ENCODE peak calls at places on chromosomes 13 and 19, in eight cellular contexts. One of them, this sample, is unnamed.

GRCh38 chr13:101965096-101965495 is 436.8 kb downstream of the FGF14 start:
- DNase-seq in upper lobe of left lung: no peak
- DNase-seq in sigmoid colon: no peak
- DNase-seq in SK-N-SH: no peak
- DNase-seq in K562: no peak
- DNase-seq in transverse colon: no peak
- DNase-seq in esophagus muscularis mucosa: no peak
- DNase-seq in GM12878: no peak
- DNase-seq in this sample: no peak

GRCh38 chr13:108508263-108508662 is 121.1 kb upstream of the MYO16 start:
- DNase-seq in upper lobe of left lung: no peak
- DNase-seq in sigmoid colon: no peak
- DNase-seq in SK-N-SH: peak
- DNase-seq in K562: no peak
- DNase-seq in transverse colon: no peak
- DNase-seq in esophagus muscularis mucosa: no peak
- DNase-seq in GM12878: no peak
- DNase-seq in this sample: no peak

GRCh38 chr13:91200486-91200885 is 147.0 kb upstream of the MIR17HG start:
- DNase-seq in upper lobe of left lung: no peak
- DNase-seq in sigmoid colon: no peak
- DNase-seq in SK-N-SH: no peak
- DNase-seq in K562: no peak
- DNase-seq in transverse colon: no peak
- DNase-seq in esophagus muscularis mucosa: no peak
- DNase-seq in GM12878: no peak
- DNase-seq in this sample: no peak

GRCh38 chr19:42555801-42556200 is 27.5 kb upstream of the CEACAM1 start:
- DNase-seq in upper lobe of left lung: no peak
- DNase-seq in sigmoid colon: no peak
- DNase-seq in SK-N-SH: no peak
- DNase-seq in K562: no peak
- DNase-seq in transverse colon: no peak
- DNase-seq in esophagus muscularis mucosa: no peak
- DNase-seq in GM12878: no peak
- DNase-seq in this sample: no peak

GRCh38 chr19:57905258-57905657 is 11.1 kb downstream of the ZNF417 start:
- DNase-seq in upper lobe of left lung: no peak
- DNase-seq in sigmoid colon: no peak
- DNase-seq in SK-N-SH: no peak
- DNase-seq in K562: no peak
- DNase-seq in transverse colon: no peak
- DNase-seq in esophagus muscularis mucosa: no peak
- DNase-seq in GM12878: no peak
- DNase-seq in this sample: no peak

GRCh38 chr19:12580180-12580694 is 29.0 kb upstream of the ZNF564 start:
- DNase-seq in upper lobe of left lung: no peak
- DNase-seq in sigmoid colon: no peak
- DNase-seq in SK-N-SH: no peak
- DNase-seq in K562: no peak
- DNase-seq in transverse colon: no peak
- DNase-seq in esophagus muscularis mucosa: no peak
- DNase-seq in GM12878: no peak
- DNase-seq in this sample: no peak

GRCh38 chr13:30047154-30047874 is 196.9 kb upstream of the UBL3 start:
- DNase-seq in upper lobe of left lung: no peak
- DNase-seq in sigmoid colon: no peak
- DNase-seq in SK-N-SH: no peak
- DNase-seq in K562: no peak
- DNase-seq in transverse colon: no peak
- DNase-seq in esophagus muscularis mucosa: peak
- DNase-seq in GM12878: no peak
- DNase-seq in this sample: no peak

GRCh38 chr13:26621731-26622401 is 64.4 kb downstream of the WASF3 start:
- DNase-seq in upper lobe of left lung: no peak
- DNase-seq in sigmoid colon: no peak
- DNase-seq in SK-N-SH: no peak
- DNase-seq in K562: no peak
- DNase-seq in transverse colon: peak
- DNase-seq in esophagus muscularis mucosa: no peak
- DNase-seq in GM12878: no peak
- DNase-seq in this sample: no peak

GRCh38 chr19:45391346-45391745 is 13.5 kb downstream of the PPP1R13L start:
- DNase-seq in upper lobe of left lung: no peak
- DNase-seq in sigmoid colon: no peak
- DNase-seq in SK-N-SH: peak
- DNase-seq in K562: peak
- DNase-seq in transverse colon: no peak
- DNase-seq in esophagus muscularis mucosa: no peak
- DNase-seq in GM12878: no peak
- DNase-seq in this sample: no peak
- H3K27ac ChIP-seq in upper lobe of left lung: no peak
- H3K27ac ChIP-seq in sigmoid colon: no peak
- H3K27ac ChIP-seq in SK-N-SH: no peak
- H3K27ac ChIP-seq in K562: no peak
- H3K27ac ChIP-seq in transverse colon: no peak
- H3K27ac ChIP-seq in esophagus muscularis mucosa: no peak
- H3K27ac ChIP-seq in GM12878: no peak
- H3K27ac ChIP-seq in this sample: no peak

GRCh38 chr19:52297601-52298358 is 811 bp downstream of the ZNF480 start:
- DNase-seq in upper lobe of left lung: no peak
- DNase-seq in sigmoid colon: no peak
- DNase-seq in SK-N-SH: peak
- DNase-seq in K562: no peak
- DNase-seq in transverse colon: no peak
- DNase-seq in esophagus muscularis mucosa: no peak
- DNase-seq in GM12878: no peak
- DNase-seq in this sample: no peak
- TF ChIP-seq EP300 in upper lobe of left lung: no peak
- TF ChIP-seq EP300 in sigmoid colon: no peak
- TF ChIP-seq EP300 in SK-N-SH: no peak
- TF ChIP-seq EP300 in K562: no peak
- TF ChIP-seq EP300 in transverse colon: no peak
- TF ChIP-seq EP300 in esophagus muscularis mucosa: no peak
- TF ChIP-seq EP300 in GM12878: no peak
- TF ChIP-seq EP300 in this sample: no peak

GRCh38 chr19:35812220-35813042 is at the start of gene PRODH2:
- DNase-seq in upper lobe of left lung: peak
- DNase-seq in sigmoid colon: no peak
- DNase-seq in SK-N-SH: peak
- DNase-seq in K562: peak
- DNase-seq in transverse colon: no peak
- DNase-seq in esophagus muscularis mucosa: no peak
- DNase-seq in GM12878: no peak
- DNase-seq in this sample: no peak
- TF ChIP-seq POLR2AphosphoS5 in upper lobe of left lung: no peak
- TF ChIP-seq POLR2AphosphoS5 in sigmoid colon: no peak
- TF ChIP-seq POLR2AphosphoS5 in SK-N-SH: no peak
- TF ChIP-seq POLR2AphosphoS5 in K562: no peak
- TF ChIP-seq POLR2AphosphoS5 in transverse colon: no peak
- TF ChIP-seq POLR2AphosphoS5 in esophagus muscularis mucosa: no peak
- TF ChIP-seq POLR2AphosphoS5 in GM12878: no peak
- TF ChIP-seq POLR2AphosphoS5 in this sample: no peak

GRCh38 chr13:98996046-98996445 is 18.2 kb upstream of the DOCK9 start:
- DNase-seq in upper lobe of left lung: no peak
- DNase-seq in sigmoid colon: no peak
- DNase-seq in SK-N-SH: no peak
- DNase-seq in K562: no peak
- DNase-seq in transverse colon: no peak
- DNase-seq in esophagus muscularis mucosa: peak
- DNase-seq in GM12878: no peak
- DNase-seq in this sample: no peak

GRCh38 chr13:98997738-98998641 is 20.1 kb upstream of the DOCK9 start:
- DNase-seq in upper lobe of left lung: no peak
- DNase-seq in sigmoid colon: no peak
- DNase-seq in SK-N-SH: no peak
- DNase-seq in K562: no peak
- DNase-seq in transverse colon: no peak
- DNase-seq in esophagus muscularis mucosa: peak
- DNase-seq in GM12878: no peak
- DNase-seq in this sample: no peak

GRCh38 chr13:98998831-98999634 is 21.2 kb upstream of the DOCK9 start:
- DNase-seq in upper lobe of left lung: no peak
- DNase-seq in sigmoid colon: no peak
- DNase-seq in SK-N-SH: no peak
- DNase-seq in K562: no peak
- DNase-seq in transverse colon: no peak
- DNase-seq in esophagus muscularis mucosa: no peak
- DNase-seq in GM12878: peak
- DNase-seq in this sample: no peak

GRCh38 chr13:98994896-98995295 is 17.0 kb upstream of the DOCK9 start:
- DNase-seq in upper lobe of left lung: no peak
- DNase-seq in sigmoid colon: no peak
- DNase-seq in SK-N-SH: no peak
- DNase-seq in K562: no peak
- DNase-seq in transverse colon: no peak
- DNase-seq in esophagus muscularis mucosa: no peak
- DNase-seq in GM12878: no peak
- DNase-seq in this sample: no peak

DNA sequence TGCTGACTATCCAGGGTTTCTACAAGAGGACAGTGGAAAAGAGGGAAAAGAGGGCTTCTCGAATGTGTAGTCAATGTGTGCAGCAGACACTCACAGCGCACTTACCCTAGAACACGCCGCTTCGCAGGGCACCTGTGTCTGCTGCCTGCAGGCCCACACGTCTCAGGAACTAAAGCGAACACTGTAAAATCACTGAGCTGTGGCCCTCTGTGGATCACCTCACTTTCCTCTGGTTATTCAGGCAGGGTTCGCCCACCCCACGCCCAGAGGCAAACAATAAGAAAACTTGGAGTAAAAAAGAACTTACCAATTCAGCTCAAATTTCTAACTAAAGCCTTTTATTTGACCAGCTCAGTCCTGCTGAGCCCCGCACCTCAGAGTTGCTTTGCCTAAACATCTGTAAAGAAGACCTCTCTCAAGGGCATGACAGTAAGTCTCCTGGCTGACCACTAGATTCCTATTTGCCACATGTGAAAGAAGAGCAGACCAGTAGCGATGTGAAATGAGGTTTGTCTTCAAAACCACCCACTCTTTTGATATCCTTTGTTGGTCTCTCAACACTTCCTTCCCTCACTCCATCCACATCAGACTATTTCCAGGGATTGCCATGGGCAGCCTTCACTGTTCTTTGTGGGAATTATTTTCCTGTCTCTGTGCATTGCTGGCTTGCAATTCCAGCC is 19.3 kb upstream of the DOCK9 start:
- DNase-seq in upper lobe of left lung: peak
- DNase-seq in sigmoid colon: no peak
- DNase-seq in SK-N-SH: no peak
- DNase-seq in K562: no peak
- DNase-seq in transverse colon: no peak
- DNase-seq in esophagus muscularis mucosa: peak
- DNase-seq in GM12878: no peak
- DNase-seq in this sample: no peak
- H3K27ac ChIP-seq in upper lobe of left lung: no peak
- H3K27ac ChIP-seq in sigmoid colon: no peak
- H3K27ac ChIP-seq in SK-N-SH: no peak
- H3K27ac ChIP-seq in K562: no peak
- H3K27ac ChIP-seq in transverse colon: no peak
- H3K27ac ChIP-seq in esophagus muscularis mucosa: peak
- H3K27ac ChIP-seq in GM12878: no peak
- H3K27ac ChIP-seq in this sample: no peak

DNA sequence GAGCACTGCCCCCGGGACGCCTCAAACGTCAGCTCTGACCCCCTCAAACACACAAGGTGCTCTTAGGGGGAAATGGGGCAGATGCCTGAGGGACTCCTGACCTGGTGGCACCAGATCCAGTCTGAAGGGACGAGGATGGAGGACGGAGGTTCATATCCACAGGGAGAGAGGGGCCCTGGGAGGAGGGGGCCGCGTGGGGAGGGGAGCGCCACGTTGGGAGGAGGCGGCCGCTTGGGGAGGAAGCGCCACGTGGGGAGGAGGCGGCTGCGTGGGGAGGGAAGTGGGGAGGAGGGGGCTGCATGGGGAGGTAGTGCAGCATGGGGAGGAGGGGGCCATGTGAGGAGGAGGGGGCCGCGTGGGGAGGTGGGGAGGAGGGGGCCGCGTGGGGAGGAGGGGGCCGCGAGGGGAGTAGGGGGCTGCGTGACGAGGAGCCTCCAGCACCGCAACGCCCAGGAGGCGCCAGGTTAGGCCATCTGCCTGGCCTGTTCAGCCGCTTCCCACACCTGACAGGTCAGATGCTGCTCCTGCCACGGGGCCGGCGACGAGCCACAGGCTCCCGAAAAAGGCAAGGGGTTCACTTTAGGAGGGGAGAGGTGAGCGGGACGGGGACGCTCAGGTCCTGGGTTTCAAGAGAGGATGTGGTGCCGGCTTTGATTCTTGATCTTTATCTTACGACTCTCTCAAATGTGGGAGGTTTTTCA is 36.7 kb upstream of the C13orf46 start:
- DNase-seq in upper lobe of left lung: peak
- DNase-seq in sigmoid colon: peak
- DNase-seq in SK-N-SH: peak
- DNase-seq in K562: no peak
- DNase-seq in transverse colon: no peak
- DNase-seq in esophagus muscularis mucosa: no peak
- DNase-seq in GM12878: no peak
- DNase-seq in this sample: no peak
- TF ChIP-seq EP300 in upper lobe of left lung: no peak
- TF ChIP-seq EP300 in sigmoid colon: no peak
- TF ChIP-seq EP300 in SK-N-SH: no peak
- TF ChIP-seq EP300 in K562: no peak
- TF ChIP-seq EP300 in transverse colon: no peak
- TF ChIP-seq EP300 in esophagus muscularis mucosa: no peak
- TF ChIP-seq EP300 in GM12878: no peak
- TF ChIP-seq EP300 in this sample: no peak

This sample was measured in stomach.